ENCODE peak calls at places on chromosomes 13 and 19, in five cellular contexts. One of them, this sample, is unnamed.

GRCh38 chr19:39182174-39182505 is 14.6 kb upstream of the NCCRP1 start:
- DNase-seq in HCT116: no peak
- DNase-seq in substantia nigra: no peak
- DNase-seq in HuH-7: no peak
- DNase-seq in EL: no peak
- DNase-seq in this sample: no peak

GRCh38 chr13:51523082-51523518 is 61.2 kb upstream of the WDFY2 start:
- DNase-seq in EL: peak
- DNase-seq in substantia nigra: no peak
- DNase-seq in HuH-7: peak
- DNase-seq in HCT116: no peak
- DNase-seq in this sample: no peak

GRCh38 chr13:39918837-39919236 is 263.4 kb downstream of the COG6 start:
- DNase-seq in substantia nigra: no peak
- DNase-seq in HuH-7: no peak
- DNase-seq in EL: no peak
- DNase-seq in HCT116: no peak
- DNase-seq in this sample: no peak

GRCh38 chr13:102580552-102581169 is 16.1 kb upstream of the TPP2 start:
- DNase-seq in HuH-7: no peak
- DNase-seq in substantia nigra: peak
- DNase-seq in HCT116: peak
- DNase-seq in EL: peak
- DNase-seq in this sample: peak

GRCh38 chr19:8151499-8152035 is 2.2 kb upstream of the FBN3 start:
- DNase-seq in substantia nigra: no peak
- DNase-seq in HuH-7: no peak
- DNase-seq in HCT116: no peak
- DNase-seq in EL: no peak
- DNase-seq in this sample: no peak

GRCh38 chr13:90272356-90272755 is 1075.1 kb upstream of the MIR17HG start:
- DNase-seq in HuH-7: no peak
- DNase-seq in substantia nigra: no peak
- DNase-seq in HCT116: no peak
- DNase-seq in EL: peak
- DNase-seq in this sample: no peak

GRCh38 chr13:42729857-42730402 is 51.5 kb upstream of the FAM216B start:
- DNase-seq in substantia nigra: no peak
- DNase-seq in HuH-7: no peak
- DNase-seq in EL: no peak
- DNase-seq in HCT116: no peak
- DNase-seq in this sample: no peak

GRCh38 chr13:50267917-50268316 is 252.7 kb downstream of the KCNRG start:
- DNase-seq in EL: no peak
- DNase-seq in HCT116: no peak
- DNase-seq in HuH-7: no peak
- DNase-seq in substantia nigra: no peak
- DNase-seq in this sample: no peak